ENCODE peak calls at places on chromosomes 12 and 14, in ten cellular contexts. O, G, H, V, K, E, M, X, W and C are unnamed samples.

GRCh38 chr12:34405286-34406227 is 383.3 kb downstream of the ALG10 start:
- DNase-seq in M (no peak), G (peak), K (peak), E (no peak), W (peak), V (peak), H (peak), X (no peak), O (no peak), C (no peak)

GRCh38 chr12:105569886-105570285 is 239.4 kb downstream of the C12orf75 start:
- DNase-seq in H (no peak), E (no peak), K (no peak), G (no peak), W (no peak), X (no peak), O (no peak), V (no peak), M (no peak), C (no peak)

GRCh38 chr14:64758025-64758521 is 53.8 kb downstream of the PLEKHG3 start:
- DNase-seq in G (peak), H (no peak), W (no peak), V (peak), X (no peak), E (no peak), M (no peak), K (peak), O (no peak), C (no peak)

GRCh38 chr14:51202914-51203665 is 37.0 kb upstream of the TMX1 start:
- DNase-seq in G (no peak), M (no peak), O (no peak), E (no peak), V (no peak), K (no peak), H (no peak), X (no peak), W (no peak), C (no peak)

GRCh38 chr12:40864891-40865290 is 172.7 kb downstream of the CNTN1 start:
- DNase-seq in K (no peak), M (no peak), X (no peak), E (no peak), H (no peak), W (no peak), O (no peak), V (no peak), G (no peak), C (no peak)

GRCh38 chr14:85514487-85514886 is 15.5 kb upstream of the FLRT2 start:
- DNase-seq in H (no peak), K (no peak), V (no peak), E (no peak), X (no peak), O (no peak), W (no peak), G (no peak), M (no peak), C (no peak)

GRCh38 chr12:132206093-132206434 is 61.8 kb downstream of the NOC4L start:
- DNase-seq in M (no peak), K (no peak), O (no peak), G (no peak), E (no peak), X (no peak), H (no peak), W (no peak), V (no peak), C (no peak)

GRCh38 chr12:114918535-114919233 is 234.7 kb upstream of the TBX3 start:
- DNase-seq in G (no peak), V (no peak), K (no peak), M (no peak), E (peak), O (no peak), X (no peak), H (no peak), W (no peak), C (no peak)

GRCh38 chr12:45713108-45713507 is 16.4 kb upstream of the ARID2 start:
- DNase-seq in E (no peak), X (no peak), G (no peak), K (no peak), V (no peak), M (no peak), H (no peak), W (no peak), O (no peak), C (no peak)

GRCh38 chr12:7189398-7190267 is at the start of gene PEX5:
- DNase-seq in H (peak), G (peak), W (peak), O (peak), X (peak), K (peak), E (peak), M (peak), V (peak), C (peak)
- TF ChIP-seq POLR2A in H (peak), G (peak), W (no peak), O (no peak), X (peak), K (peak), E (peak), M (no peak), V (peak), C (no peak)

DNA sequence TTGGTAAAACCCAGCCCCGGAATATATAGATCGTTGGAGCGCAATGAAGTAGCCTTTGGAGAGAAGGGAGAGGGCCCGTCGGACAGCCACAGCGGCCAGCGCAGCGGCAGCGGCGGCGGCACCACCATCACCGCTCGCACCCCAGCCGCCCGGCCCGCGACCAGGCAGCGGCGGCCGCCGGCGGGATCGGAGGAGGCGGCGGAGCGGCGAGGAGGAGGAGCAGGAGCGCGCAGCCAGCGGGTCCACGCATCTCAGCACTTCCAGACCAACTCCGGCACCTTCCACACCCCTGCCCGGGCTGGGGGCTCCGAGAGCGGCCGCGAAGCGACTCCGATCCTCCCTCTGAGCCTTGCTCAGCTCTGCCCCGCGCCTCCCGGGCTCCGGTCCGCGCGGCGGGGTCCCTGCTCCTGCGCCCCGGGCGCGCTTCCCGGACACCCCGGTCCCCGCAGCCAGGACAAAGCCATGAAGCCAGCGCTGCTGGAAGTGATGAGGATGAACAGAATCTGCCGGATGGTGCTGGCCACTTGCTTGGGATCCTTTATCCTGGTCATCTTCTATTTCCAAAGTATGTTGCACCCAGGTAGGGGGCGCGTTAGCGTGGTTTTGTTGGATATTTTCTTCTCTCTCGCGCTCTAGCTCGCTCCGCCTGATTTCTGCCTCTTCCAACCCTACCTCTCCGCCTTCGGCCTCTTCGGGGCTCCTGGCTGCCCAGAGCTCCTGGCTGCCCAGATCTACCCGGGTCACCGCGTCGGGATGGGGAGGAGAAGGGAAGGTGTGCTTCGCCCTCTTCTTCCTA is 400 bp downstream of the CHST11 start:
- DNase-seq in M (no peak), H (peak), E (peak), V (peak), X (peak), K (peak), G (peak), W (peak), O (no peak), C (peak)
- TF ChIP-seq POLR2A in M (peak), H (peak), E (peak), V (peak), X (peak), K (peak), G (peak), W (no peak), O (no peak), C (peak)

DNA sequence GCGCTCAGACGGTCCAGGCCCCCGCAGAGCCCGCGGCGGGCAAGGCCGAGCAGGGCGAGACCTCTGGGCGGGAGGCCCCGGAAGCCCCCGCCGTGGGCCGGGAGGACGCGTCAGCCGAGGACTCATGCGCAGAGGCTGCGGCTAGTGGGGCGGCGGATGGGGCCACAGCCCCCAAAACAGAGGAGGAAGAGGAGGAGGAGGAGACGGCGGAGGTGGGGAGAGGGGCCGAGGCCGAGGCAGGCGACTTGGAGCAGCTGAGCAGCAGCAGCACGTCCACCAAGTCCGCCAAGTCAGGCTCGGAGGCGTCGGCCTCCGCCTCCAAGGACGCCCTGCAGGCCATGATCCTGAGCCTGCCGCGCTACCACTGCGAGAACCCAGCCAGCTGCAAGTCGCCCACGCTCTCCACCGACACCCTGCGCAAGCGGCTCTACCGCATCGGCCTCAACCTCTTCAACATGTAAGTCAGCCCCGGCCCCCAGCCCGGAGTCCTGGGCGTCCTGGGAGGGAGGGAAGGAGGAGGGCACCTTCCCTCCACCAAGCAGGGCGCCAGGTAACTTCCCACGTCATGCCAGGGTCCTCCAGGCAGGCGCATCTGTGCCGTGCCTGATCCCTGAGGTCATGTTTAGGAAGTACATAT is 72.4 kb downstream of the IQSEC3 start:
- DNase-seq in W (peak), G (no peak), O (no peak), H (no peak), X (peak), V (peak), K (no peak), M (no peak), E (no peak), C (no peak)
- TF ChIP-seq POLR2A in W (no peak), G (no peak), O (no peak), H (no peak), X (no peak), V (no peak), K (no peak), M (no peak), E (no peak), C (no peak)

GRCh38 chr14:31229638-31230229 is 22.1 kb upstream of the HECTD1 start:
- DNase-seq in X (peak), K (peak), E (peak), H (peak), V (peak), W (peak), M (peak), O (peak), G (peak), C (no peak)
- TF ChIP-seq POLR2A in X (peak), K (no peak), E (no peak), H (no peak), V (no peak), W (no peak), M (no peak), O (no peak), G (no peak), C (no peak)

DNA sequence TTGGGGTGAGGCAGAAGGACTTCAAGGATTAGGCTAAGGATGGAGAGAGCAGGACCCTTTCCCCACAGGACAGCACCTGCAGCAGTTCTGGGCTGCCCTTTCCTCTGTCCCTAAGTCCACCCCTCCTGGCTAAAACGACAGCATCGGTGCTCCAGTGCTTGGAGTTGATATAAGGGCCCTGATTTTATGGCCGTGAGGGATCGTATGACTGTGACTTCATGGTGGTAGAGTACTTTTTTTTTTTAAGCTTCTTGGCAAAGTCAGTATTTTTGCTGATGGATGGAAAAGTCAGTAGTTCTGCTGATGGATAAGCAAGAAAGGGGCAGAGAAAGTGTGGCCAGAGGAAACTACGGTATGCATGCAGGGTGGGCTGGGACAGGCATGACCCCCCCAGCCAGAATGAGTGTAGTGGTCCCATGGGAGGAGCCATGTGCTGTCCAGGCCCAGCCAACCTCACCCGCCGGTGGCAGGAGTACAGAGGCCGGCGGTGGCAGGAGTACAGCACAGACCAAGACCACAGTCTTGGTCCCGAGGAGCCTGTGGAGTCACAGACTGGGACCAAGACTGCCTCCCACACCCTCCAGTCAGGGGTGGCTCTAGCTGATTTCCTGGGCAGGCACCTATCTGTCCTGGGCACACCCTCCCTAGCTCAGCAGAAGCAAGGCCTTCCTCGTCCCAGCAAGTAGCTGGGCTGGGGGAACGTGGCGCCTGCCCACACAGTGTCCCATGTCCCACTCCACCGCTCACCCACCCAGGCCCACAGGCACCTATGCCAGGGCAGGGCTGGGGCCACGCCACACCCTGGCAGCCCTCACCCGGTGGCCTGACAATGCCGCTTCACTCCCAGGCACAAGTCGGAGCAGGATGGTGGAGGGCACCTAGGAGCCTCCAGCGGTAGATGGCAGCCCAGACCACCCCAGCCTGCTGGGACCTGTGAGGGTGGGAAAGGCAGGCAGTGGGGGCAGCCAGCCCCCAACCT is 46.3 kb downstream of the CCDC88C start:
- DNase-seq in K (no peak), W (no peak), X (peak), M (no peak), G (no peak), E (no peak), H (no peak), V (no peak), O (no peak), C (no peak)
- TF ChIP-seq POLR2A in K (no peak), W (no peak), X (peak), M (no peak), G (no peak), E (no peak), H (no peak), V (no peak), O (no peak), C (peak)

DNA sequence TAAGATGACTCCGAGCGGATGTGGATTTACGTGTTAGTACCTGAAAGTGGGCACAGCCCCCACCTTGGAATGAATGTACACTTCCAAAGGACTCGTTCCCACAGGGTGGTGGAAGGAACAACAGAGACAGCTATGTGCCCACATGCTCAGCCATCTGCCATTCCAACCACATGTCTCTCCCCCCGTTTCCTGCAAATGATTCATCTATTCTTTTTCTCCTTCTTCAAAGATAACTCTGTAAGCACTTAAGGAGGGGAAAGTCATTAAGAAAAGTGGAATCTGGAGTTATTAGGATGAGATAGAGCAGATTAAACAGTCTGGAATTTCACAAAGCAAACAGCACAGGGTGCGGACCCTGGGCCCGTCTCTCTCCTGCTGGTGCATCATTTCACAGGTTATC is 18.5 kb upstream of the DUSP6 start:
- DNase-seq in M (peak), H (no peak), E (no peak), O (no peak), V (no peak), W (no peak), K (no peak), G (no peak), X (peak), C (no peak)
- TF ChIP-seq POLR2A in M (no peak), H (no peak), E (no peak), O (no peak), V (no peak), W (no peak), K (no peak), G (no peak), X (no peak), C (no peak)

DNA sequence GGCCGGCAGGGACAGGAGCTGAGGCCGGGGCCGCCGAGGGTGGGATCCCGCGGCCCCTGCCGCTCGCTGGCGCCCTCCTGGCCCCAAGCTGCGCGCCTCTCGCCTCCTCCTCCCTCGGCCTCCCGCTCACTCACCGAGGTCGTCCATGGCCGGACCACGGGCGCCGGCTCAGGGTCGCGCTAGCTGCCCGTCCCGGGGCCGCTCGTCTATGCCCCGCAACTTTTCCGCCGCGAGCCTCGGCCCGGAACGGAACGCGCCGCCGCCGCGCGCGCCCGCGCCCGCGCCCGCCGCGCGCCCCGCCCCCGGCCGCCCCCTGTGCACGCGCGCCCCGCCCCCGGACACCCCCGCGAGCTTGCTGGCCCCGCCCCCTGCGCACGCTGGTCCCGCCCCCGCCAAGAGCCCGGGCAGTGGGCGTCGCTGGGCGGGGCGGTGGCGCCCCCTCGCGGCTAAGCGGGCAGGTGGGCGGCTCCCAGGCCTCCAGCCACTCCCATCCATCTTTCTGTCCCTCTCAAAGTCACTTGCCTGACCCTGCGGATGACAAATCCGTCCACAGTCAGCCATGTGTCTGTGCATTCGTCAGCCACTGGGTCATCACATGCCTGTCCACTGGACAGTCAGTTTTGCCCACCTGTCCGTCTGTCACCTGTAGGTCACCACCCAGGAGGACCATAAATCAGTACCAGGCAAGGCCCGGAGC is at the start of gene PXN:
- DNase-seq in X (peak), W (peak), H (peak), O (peak), G (peak), V (peak), K (peak), M (peak), E (peak), C (peak)
- TF ChIP-seq POLR2A in X (no peak), W (no peak), H (peak), O (no peak), G (peak), V (no peak), K (peak), M (peak), E (peak), C (no peak)

GRCh38 chr14:36320210-36321003 is at the start of gene MBIP:
- DNase-seq in O (peak), E (peak), K (peak), H (peak), M (peak), V (peak), W (peak), X (peak), G (peak), C (peak)
- TF ChIP-seq POLR2A in O (no peak), E (peak), K (peak), H (peak), M (peak), V (peak), W (no peak), X (peak), G (no peak), C (no peak)

GRCh38 chr14:94317259-94317658 is 5.9 kb downstream of the SERPINA6 start:
- DNase-seq in H (no peak), M (no peak), G (no peak), W (no peak), O (no peak), K (no peak), X (no peak), V (peak), E (no peak), C (no peak)
- TF ChIP-seq POLR2A in H (no peak), M (no peak), G (no peak), W (no peak), O (no peak), K (no peak), X (no peak), V (no peak), E (no peak), C (no peak)

DNA sequence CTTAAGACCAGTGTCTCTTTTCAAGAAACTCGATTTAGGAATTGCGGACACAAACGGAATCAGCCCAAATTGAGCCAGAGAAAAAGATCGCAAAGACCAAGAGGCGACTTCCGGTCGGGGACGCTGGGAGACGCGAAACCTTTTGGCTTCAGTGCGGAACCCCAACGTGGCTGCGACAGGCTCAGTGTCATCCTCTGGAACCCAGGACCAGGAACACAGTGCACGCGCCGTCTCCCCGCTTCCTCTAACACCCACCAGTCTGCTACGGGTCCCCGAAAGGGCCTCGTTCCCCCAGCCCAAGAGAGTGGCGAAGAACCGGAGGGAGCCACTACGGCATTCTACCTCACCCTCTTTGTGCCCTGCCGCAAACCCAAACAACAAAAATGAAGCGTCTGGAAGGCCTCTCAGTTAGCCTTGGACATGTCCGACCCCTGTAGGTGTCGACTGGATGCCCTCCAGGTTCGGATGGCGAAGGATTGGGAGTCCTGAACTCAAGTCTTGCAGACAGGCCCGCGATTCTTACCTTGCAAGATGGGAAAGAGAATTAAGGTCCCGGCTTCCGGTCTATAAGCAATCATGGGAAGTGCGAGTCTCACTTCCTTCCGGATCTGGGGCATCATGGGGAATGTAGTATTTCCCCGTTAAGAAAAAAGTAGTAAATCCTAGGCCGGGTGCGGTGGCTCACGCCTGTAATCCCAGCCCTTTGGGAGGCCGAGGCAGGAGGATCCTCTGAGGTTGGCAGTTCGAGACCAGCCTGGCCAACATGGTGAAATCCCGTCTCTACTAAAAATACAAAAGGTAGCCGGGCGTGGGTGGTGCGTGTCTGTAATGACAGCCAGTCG is at the start of gene RPL6:
- DNase-seq in G (peak), M (peak), K (peak), W (peak), V (peak), X (peak), H (peak), O (peak), E (peak), C (peak)
- TF ChIP-seq POLR2A in G (peak), M (peak), K (peak), W (peak), V (peak), X (peak), H (no peak), O (no peak), E (peak), C (peak)